ENCODE peak calls at places on chromosome 12, in seven cellular contexts. One of them, this sample, is unnamed.

GRCh38 chr12:52895726-52896189 is 9.1 kb downstream of the KRT8 start:
- DNase-seq in A549: no peak
- DNase-seq in vagina: no peak
- DNase-seq in breast epithelium: no peak
- DNase-seq in HFFc6: no peak
- DNase-seq in thyroid gland: no peak
- DNase-seq in GM23338: no peak
- DNase-seq in this sample: no peak

GRCh38 chr12:51848843-51849735 is 571 bp upstream of the FIGNL2 start:
- DNase-seq in HFFc6: no peak
- DNase-seq in vagina: no peak
- DNase-seq in A549: no peak
- DNase-seq in GM23338: peak
- DNase-seq in thyroid gland: no peak
- DNase-seq in breast epithelium: no peak
- DNase-seq in this sample: no peak

GRCh38 chr12:24125280-24125679 is 175.8 kb upstream of the SOX5 start:
- DNase-seq in HFFc6: no peak
- DNase-seq in A549: no peak
- DNase-seq in vagina: no peak
- DNase-seq in GM23338: no peak
- DNase-seq in breast epithelium: no peak
- DNase-seq in thyroid gland: no peak
- DNase-seq in this sample: no peak

GRCh38 chr12:43292699-43293098 is 259.3 kb downstream of the ADAMTS20 start:
- DNase-seq in A549: no peak
- DNase-seq in vagina: no peak
- DNase-seq in HFFc6: peak
- DNase-seq in breast epithelium: no peak
- DNase-seq in thyroid gland: no peak
- DNase-seq in GM23338: no peak
- DNase-seq in this sample: no peak

GRCh38 chr12:82359115-82359478 is 768 bp downstream of the METTL25 start:
- DNase-seq in vagina: no peak
- DNase-seq in GM23338: peak
- DNase-seq in HFFc6: no peak
- DNase-seq in A549: no peak
- DNase-seq in breast epithelium: no peak
- DNase-seq in thyroid gland: peak
- DNase-seq in this sample: no peak

GRCh38 chr12:131092911-131093901 is 139.5 kb downstream of the ADGRD1 start:
- DNase-seq in A549: no peak
- DNase-seq in thyroid gland: no peak
- DNase-seq in GM23338: no peak
- DNase-seq in HFFc6: no peak
- DNase-seq in vagina: no peak
- DNase-seq in breast epithelium: peak
- DNase-seq in this sample: peak

GRCh38 chr12:112103758-112104504 is 4.7 kb downstream of the NAA25 start:
- DNase-seq in GM23338: no peak
- DNase-seq in A549: no peak
- DNase-seq in vagina: no peak
- DNase-seq in breast epithelium: no peak
- DNase-seq in thyroid gland: no peak
- DNase-seq in HFFc6: no peak
- DNase-seq in this sample: no peak

GRCh38 chr12:10756194-10756593 is 33.1 kb upstream of the YBX3 start:
- DNase-seq in A549: no peak
- DNase-seq in GM23338: no peak
- DNase-seq in vagina: no peak
- DNase-seq in HFFc6: no peak
- DNase-seq in breast epithelium: no peak
- DNase-seq in thyroid gland: no peak
- DNase-seq in this sample: no peak

GRCh38 chr12:115857160-115857920 is 420.2 kb downstream of the MED13L start:
- DNase-seq in thyroid gland: no peak
- DNase-seq in vagina: no peak
- DNase-seq in A549: no peak
- DNase-seq in HFFc6: no peak
- DNase-seq in breast epithelium: no peak
- DNase-seq in GM23338: peak
- DNase-seq in this sample: no peak

GRCh38 chr12:90854136-90854689 is 100.8 kb downstream of the CCER1 start:
- DNase-seq in HFFc6: peak
- DNase-seq in thyroid gland: peak
- DNase-seq in vagina: no peak
- DNase-seq in A549: peak
- DNase-seq in GM23338: peak
- DNase-seq in breast epithelium: no peak
- DNase-seq in this sample: no peak

GRCh38 chr12:79595273-79595672 is 95.5 kb downstream of the PAWR start:
- DNase-seq in breast epithelium: no peak
- DNase-seq in HFFc6: no peak
- DNase-seq in vagina: no peak
- DNase-seq in A549: no peak
- DNase-seq in GM23338: no peak
- DNase-seq in thyroid gland: peak
- DNase-seq in this sample: no peak

GRCh38 chr12:75087656-75088055 is 122.0 kb downstream of the KCNC2 start:
- DNase-seq in vagina: no peak
- DNase-seq in thyroid gland: no peak
- DNase-seq in GM23338: peak
- DNase-seq in HFFc6: peak
- DNase-seq in A549: no peak
- DNase-seq in breast epithelium: no peak
- DNase-seq in this sample: no peak

GRCh38 chr12:89203144-89203543 is 149.2 kb downstream of the DUSP6 start:
- DNase-seq in breast epithelium: no peak
- DNase-seq in thyroid gland: no peak
- DNase-seq in A549: no peak
- DNase-seq in HFFc6: no peak
- DNase-seq in vagina: no peak
- DNase-seq in GM23338: no peak
- DNase-seq in this sample: no peak

GRCh38 chr12:117012189-117012805 is 86.9 kb downstream of the TESC start:
- DNase-seq in HFFc6: peak
- DNase-seq in A549: no peak
- DNase-seq in breast epithelium: no peak
- DNase-seq in vagina: no peak
- DNase-seq in GM23338: no peak
- DNase-seq in thyroid gland: no peak
- DNase-seq in this sample: no peak

GRCh38 chr12:33654313-33654712 is 214.7 kb upstream of the SYT10 start:
- DNase-seq in breast epithelium: no peak
- DNase-seq in GM23338: no peak
- DNase-seq in HFFc6: no peak
- DNase-seq in thyroid gland: no peak
- DNase-seq in A549: no peak
- DNase-seq in vagina: no peak
- DNase-seq in this sample: no peak

GRCh38 chr12:118125743-118126118 is 10.2 kb upstream of the PEBP1 start:
- DNase-seq in vagina: no peak
- DNase-seq in A549: no peak
- DNase-seq in GM23338: no peak
- DNase-seq in thyroid gland: no peak
- DNase-seq in HFFc6: no peak
- DNase-seq in breast epithelium: no peak
- DNase-seq in this sample: no peak

GRCh38 chr12:39990122-39991101 is 115.5 kb downstream of the SLC2A13 start:
- DNase-seq in breast epithelium: peak
- DNase-seq in vagina: no peak
- DNase-seq in A549: peak
- DNase-seq in GM23338: peak
- DNase-seq in thyroid gland: peak
- DNase-seq in HFFc6: no peak
- DNase-seq in this sample: no peak

GRCh38 chr12:29782285-29782820 is 1.4 kb downstream of the TMTC1 start:
- DNase-seq in breast epithelium: no peak
- DNase-seq in thyroid gland: peak
- DNase-seq in GM23338: peak
- DNase-seq in vagina: no peak
- DNase-seq in HFFc6: no peak
- DNase-seq in A549: no peak
- DNase-seq in this sample: no peak

GRCh38 chr12:69783365-69783764 is 41.7 kb upstream of the MYRFL start:
- DNase-seq in vagina: no peak
- DNase-seq in breast epithelium: no peak
- DNase-seq in HFFc6: no peak
- DNase-seq in thyroid gland: no peak
- DNase-seq in A549: no peak
- DNase-seq in GM23338: no peak
- DNase-seq in this sample: no peak

GRCh38 chr12:69779928-69780327 is 41.3 kb downstream of the RAB3IP start:
- DNase-seq in HFFc6: peak
- DNase-seq in thyroid gland: no peak
- DNase-seq in GM23338: peak
- DNase-seq in A549: peak
- DNase-seq in breast epithelium: no peak
- DNase-seq in vagina: no peak
- DNase-seq in this sample: no peak
- TF ChIP-seq CTCF in HFFc6: peak
- TF ChIP-seq CTCF in thyroid gland: no peak
- TF ChIP-seq CTCF in GM23338: peak
- TF ChIP-seq CTCF in A549: peak
- TF ChIP-seq CTCF in breast epithelium: no peak
- TF ChIP-seq CTCF in vagina: no peak
- TF ChIP-seq CTCF in this sample: peak

GRCh38 chr12:50326636-50327284 is 43.4 kb upstream of the LIMA1 start:
- DNase-seq in GM23338: no peak
- DNase-seq in thyroid gland: peak
- DNase-seq in vagina: no peak
- DNase-seq in breast epithelium: no peak
- DNase-seq in HFFc6: peak
- DNase-seq in A549: no peak
- DNase-seq in this sample: no peak
- TF ChIP-seq CTCF in GM23338: no peak
- TF ChIP-seq CTCF in thyroid gland: no peak
- TF ChIP-seq CTCF in vagina: no peak
- TF ChIP-seq CTCF in breast epithelium: no peak
- TF ChIP-seq CTCF in HFFc6: no peak
- TF ChIP-seq CTCF in A549: peak
- TF ChIP-seq CTCF in this sample: no peak

DNA sequence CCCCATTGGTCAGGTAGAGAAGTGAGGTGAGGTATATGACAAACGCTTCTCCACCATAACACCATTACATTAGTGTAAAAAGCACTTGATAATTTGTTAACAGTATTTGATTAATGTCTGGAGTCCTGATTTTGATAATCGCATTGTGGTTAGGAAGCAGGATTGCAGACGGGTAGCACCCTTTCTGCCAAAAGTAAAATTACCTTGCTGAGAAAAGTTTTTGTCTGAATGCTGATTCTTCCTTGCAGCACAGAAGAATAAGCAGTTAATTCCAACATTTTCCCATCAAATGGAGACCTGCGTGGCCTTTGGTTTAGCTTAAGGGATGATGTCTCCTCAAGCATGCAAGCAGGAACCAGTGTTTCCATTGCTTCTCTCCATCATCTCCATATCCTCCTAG is 1090.2 kb upstream of the TMEM132C start:
- DNase-seq in HFFc6: no peak
- DNase-seq in vagina: no peak
- DNase-seq in GM23338: peak
- DNase-seq in breast epithelium: no peak
- DNase-seq in thyroid gland: no peak
- DNase-seq in A549: no peak
- DNase-seq in this sample: no peak
- TF ChIP-seq CTCF in HFFc6: no peak
- TF ChIP-seq CTCF in vagina: no peak
- TF ChIP-seq CTCF in GM23338: no peak
- TF ChIP-seq CTCF in breast epithelium: no peak
- TF ChIP-seq CTCF in thyroid gland: no peak
- TF ChIP-seq CTCF in A549: no peak
- TF ChIP-seq CTCF in this sample: no peak

GRCh38 chr12:125549836-125550235 is 484.6 kb downstream of the AACS start:
- DNase-seq in thyroid gland: no peak
- DNase-seq in A549: no peak
- DNase-seq in vagina: no peak
- DNase-seq in HFFc6: no peak
- DNase-seq in GM23338: peak
- DNase-seq in breast epithelium: no peak
- DNase-seq in this sample: no peak
- TF ChIP-seq CTCF in thyroid gland: no peak
- TF ChIP-seq CTCF in A549: no peak
- TF ChIP-seq CTCF in vagina: no peak
- TF ChIP-seq CTCF in HFFc6: peak
- TF ChIP-seq CTCF in GM23338: peak
- TF ChIP-seq CTCF in breast epithelium: no peak
- TF ChIP-seq CTCF in this sample: peak

DNA sequence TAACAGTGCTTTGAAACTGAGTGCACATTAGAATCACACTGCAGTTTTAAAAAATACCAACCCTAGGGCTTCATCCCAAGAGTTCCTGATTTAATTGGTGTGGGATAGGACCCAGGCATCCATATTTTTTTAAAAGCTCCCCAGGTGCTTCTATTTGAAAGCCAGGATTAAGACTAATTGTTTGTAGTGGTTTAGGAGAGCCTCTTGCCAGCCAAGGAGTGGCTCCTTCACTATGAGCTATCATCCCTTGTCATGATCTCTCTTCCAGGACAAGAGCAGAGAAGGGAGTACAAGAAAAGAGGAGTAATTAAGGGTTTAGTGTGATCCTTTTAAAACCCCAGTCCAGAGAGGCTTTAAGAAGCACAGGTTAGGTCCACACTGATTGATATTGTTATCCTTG is 178.0 kb downstream of the CAND1 start:
- DNase-seq in vagina: no peak
- DNase-seq in GM23338: no peak
- DNase-seq in breast epithelium: no peak
- DNase-seq in thyroid gland: no peak
- DNase-seq in HFFc6: no peak
- DNase-seq in A549: no peak
- DNase-seq in this sample: no peak
- TF ChIP-seq CTCF in vagina: no peak
- TF ChIP-seq CTCF in GM23338: no peak
- TF ChIP-seq CTCF in breast epithelium: no peak
- TF ChIP-seq CTCF in thyroid gland: no peak
- TF ChIP-seq CTCF in HFFc6: no peak
- TF ChIP-seq CTCF in A549: no peak
- TF ChIP-seq CTCF in this sample: no peak

This sample was measured in type B pancreatic cell.